ENCODE peak calls at places on chromosomes 12 and 14, in six cellular contexts. O is central memory CD8-positive, alpha-beta T cell; G is NCI-H1105; U is AG20443; R is Peyer's patch; V is RCC 7860. E is an unnamed sample.

GRCh38 chr12:105982022-105982421 is 156.7 kb downstream of the NUAK1 start:
- DNase-seq in O (no peak), G (peak), U (no peak), R (no peak), V (no peak), E (no peak)

GRCh38 chr14:51495319-51495718 is 156.4 kb upstream of the FRMD6 start:
- DNase-seq in O (no peak), G (no peak), U (no peak), R (no peak), V (no peak), E (no peak)

GRCh38 chr12:3206536-3207072 is 129.4 kb downstream of the TSPAN9 start:
- DNase-seq in O (no peak), G (no peak), U (no peak), R (no peak), V (no peak), E (no peak)

GRCh38 chr12:27820564-27820963 is 40.5 kb upstream of the MANSC4 start:
- DNase-seq in O (no peak), G (no peak), U (no peak), R (no peak), V (no peak), E (no peak)

GRCh38 chr12:110067531-110067930 is 19.2 kb upstream of the C12orf76 start:
- DNase-seq in O (no peak), G (no peak), U (no peak), R (no peak), V (no peak), E (no peak)

GRCh38 chr12:2142068-2142467 is 89.3 kb downstream of the CACNA1C start:
- DNase-seq in O (no peak), G (no peak), U (no peak), R (no peak), V (no peak), E (no peak)

GRCh38 chr14:65260786-65261185 is 151.7 kb upstream of the FUT8 start:
- DNase-seq in O (no peak), G (no peak), U (peak), R (no peak), V (no peak), E (no peak)

GRCh38 chr14:37081220-37081619 is 91.2 kb downstream of the SLC25A21 start:
- DNase-seq in O (no peak), G (no peak), U (no peak), R (no peak), V (peak), E (peak)

GRCh38 chr12:3869860-3870259 is 3.3 kb downstream of the PARP11 start:
- DNase-seq in O (no peak), G (no peak), U (no peak), R (no peak), V (no peak), E (no peak)

GRCh38 chr14:57970175-57970574 is 104.3 kb upstream of the SLC35F4 start:
- DNase-seq in O (no peak), G (no peak), U (no peak), R (no peak), V (no peak), E (no peak)

GRCh38 chr14:87133073-87133815 is 859.7 kb downstream of the GALC start:
- DNase-seq in O (no peak), G (no peak), U (peak), R (no peak), V (peak), E (peak)

GRCh38 chr12:99043319-99043914 is 398.3 kb downstream of the APAF1 start:
- DNase-seq in O (no peak), G (peak), U (peak), R (peak), V (peak), E (peak)

GRCh38 chr12:11563785-11564739 is 85.4 kb upstream of the ETV6 start:
- DNase-seq in O (no peak), G (no peak), U (no peak), R (no peak), V (no peak), E (no peak)

GRCh38 chr12:89263874-89264273 is 88.4 kb downstream of the DUSP6 start:
- DNase-seq in O (no peak), G (no peak), U (no peak), R (no peak), V (no peak), E (no peak)

GRCh38 chr12:111157486-111157885 is 211.4 kb downstream of the PHETA1 start:
- DNase-seq in O (no peak), G (no peak), U (no peak), R (no peak), V (no peak), E (no peak)

GRCh38 chr12:22631863-22632463 is 7.0 kb downstream of the ETNK1 start:
- DNase-seq in O (no peak), G (no peak), U (peak), R (no peak), V (no peak), E (no peak)

GRCh38 chr14:21106191-21106505 is 5.3 kb downstream of the TMEM253 start:
- DNase-seq in O (no peak), G (no peak), U (no peak), R (no peak), V (no peak), E (no peak)

E was measured in kidney epithelial cell.